ENCODE peak calls at places on chromosomes 7 and 10, in nine cellular contexts. One of them, this sample, is unnamed.

GRCh38 chr7:50621932-50622587 is 56.9 kb upstream of the DDC start:
- DNase-seq in OCI-LY7: no peak
- DNase-seq in EL: no peak
- DNase-seq in hypothalamus: no peak
- DNase-seq in left lobe of liver: no peak
- DNase-seq in stimulated activated CD4-positive, alpha-beta T cell treated with anti-CD3 and anti-CD28 coated beads, TNF-alpha, amount 100 ng/mL, for 4 hours: no peak
- DNase-seq in AG08395: no peak
- DNase-seq in iris pigment epithelial cell: no peak
- DNase-seq in HEK293T: no peak
- DNase-seq in this sample: no peak

GRCh38 chr10:99612167-99612831 is 7.9 kb downstream of the SLC25A28 start:
- DNase-seq in HEK293T: peak; percentile 77
- DNase-seq in EL: peak; percentile 67
- DNase-seq in stimulated activated CD4-positive, alpha-beta T cell treated with anti-CD3 and anti-CD28 coated beads, TNF-alpha, amount 100 ng/mL, for 4 hours: no peak
- DNase-seq in OCI-LY7: peak; percentile 66
- DNase-seq in iris pigment epithelial cell: peak; percentile 56
- DNase-seq in AG08395: peak; percentile 82
- DNase-seq in left lobe of liver: no peak
- DNase-seq in hypothalamus: no peak
- DNase-seq in this sample: no peak

GRCh38 chr7:7418997-7419396 is 116.7 kb downstream of the COL28A1 start:
- DNase-seq in EL: no peak
- DNase-seq in OCI-LY7: no peak
- DNase-seq in AG08395: no peak
- DNase-seq in stimulated activated CD4-positive, alpha-beta T cell treated with anti-CD3 and anti-CD28 coated beads, TNF-alpha, amount 100 ng/mL, for 4 hours: no peak
- DNase-seq in HEK293T: no peak
- DNase-seq in left lobe of liver: no peak
- DNase-seq in iris pigment epithelial cell: no peak
- DNase-seq in hypothalamus: no peak
- DNase-seq in this sample: no peak

GRCh38 chr7:452230-452751 is 67.4 kb downstream of the PDGFA start:
- DNase-seq in HEK293T: no peak
- DNase-seq in OCI-LY7: no peak
- DNase-seq in stimulated activated CD4-positive, alpha-beta T cell treated with anti-CD3 and anti-CD28 coated beads, TNF-alpha, amount 100 ng/mL, for 4 hours: no peak
- DNase-seq in hypothalamus: no peak
- DNase-seq in AG08395: peak; percentile 69
- DNase-seq in EL: peak; percentile 46
- DNase-seq in iris pigment epithelial cell: peak; percentile 59
- DNase-seq in left lobe of liver: no peak
- DNase-seq in this sample: no peak

GRCh38 chr7:55171157-55171556 is 152.3 kb downstream of the EGFR start:
- DNase-seq in AG08395: no peak
- DNase-seq in iris pigment epithelial cell: no peak
- DNase-seq in EL: no peak
- DNase-seq in left lobe of liver: peak; percentile 45
- DNase-seq in hypothalamus: no peak
- DNase-seq in OCI-LY7: no peak
- DNase-seq in stimulated activated CD4-positive, alpha-beta T cell treated with anti-CD3 and anti-CD28 coated beads, TNF-alpha, amount 100 ng/mL, for 4 hours: no peak
- DNase-seq in HEK293T: no peak
- DNase-seq in this sample: no peak

GRCh38 chr10:95394161-95394880 is 103.5 kb upstream of the PDLIM1 start:
- DNase-seq in AG08395: no peak
- DNase-seq in EL: no peak
- DNase-seq in HEK293T: no peak
- DNase-seq in left lobe of liver: no peak
- DNase-seq in iris pigment epithelial cell: no peak
- DNase-seq in hypothalamus: no peak
- DNase-seq in stimulated activated CD4-positive, alpha-beta T cell treated with anti-CD3 and anti-CD28 coated beads, TNF-alpha, amount 100 ng/mL, for 4 hours: no peak
- DNase-seq in OCI-LY7: no peak
- DNase-seq in this sample: no peak

GRCh38 chr7:28862876-28863275 is 95.3 kb downstream of the TRIL start:
- DNase-seq in OCI-LY7: no peak
- DNase-seq in iris pigment epithelial cell: peak; percentile 15
- DNase-seq in stimulated activated CD4-positive, alpha-beta T cell treated with anti-CD3 and anti-CD28 coated beads, TNF-alpha, amount 100 ng/mL, for 4 hours: no peak
- DNase-seq in EL: peak; percentile 46
- DNase-seq in AG08395: no peak
- DNase-seq in left lobe of liver: no peak
- DNase-seq in HEK293T: no peak
- DNase-seq in hypothalamus: no peak
- DNase-seq in this sample: no peak

GRCh38 chr10:27724287-27724686 is 21.3 kb downstream of the MKX start:
- DNase-seq in iris pigment epithelial cell: no peak
- DNase-seq in AG08395: no peak
- DNase-seq in left lobe of liver: no peak
- DNase-seq in hypothalamus: no peak
- DNase-seq in EL: peak; percentile 57
- DNase-seq in HEK293T: no peak
- DNase-seq in stimulated activated CD4-positive, alpha-beta T cell treated with anti-CD3 and anti-CD28 coated beads, TNF-alpha, amount 100 ng/mL, for 4 hours: no peak
- DNase-seq in OCI-LY7: no peak
- DNase-seq in this sample: no peak

GRCh38 chr7:73906874-73907273 is 45.9 kb downstream of the TMEM270 start:
- DNase-seq in iris pigment epithelial cell: no peak
- DNase-seq in EL: no peak
- DNase-seq in OCI-LY7: no peak
- DNase-seq in hypothalamus: no peak
- DNase-seq in left lobe of liver: no peak
- DNase-seq in HEK293T: no peak
- DNase-seq in stimulated activated CD4-positive, alpha-beta T cell treated with anti-CD3 and anti-CD28 coated beads, TNF-alpha, amount 100 ng/mL, for 4 hours: no peak
- DNase-seq in AG08395: peak; percentile 28
- DNase-seq in this sample: no peak

GRCh38 chr7:53350241-53350640 is 314.8 kb downstream of the POM121L12 start:
- DNase-seq in AG08395: no peak
- DNase-seq in stimulated activated CD4-positive, alpha-beta T cell treated with anti-CD3 and anti-CD28 coated beads, TNF-alpha, amount 100 ng/mL, for 4 hours: no peak
- DNase-seq in EL: no peak
- DNase-seq in hypothalamus: no peak
- DNase-seq in HEK293T: peak; percentile 14
- DNase-seq in iris pigment epithelial cell: no peak
- DNase-seq in left lobe of liver: peak; percentile 60
- DNase-seq in OCI-LY7: peak; percentile 4
- DNase-seq in this sample: no peak

GRCh38 chr10:44993226-44993921 is 7.3 kb upstream of the ZNF22 start:
- DNase-seq in AG08395: no peak
- DNase-seq in left lobe of liver: no peak
- DNase-seq in hypothalamus: no peak
- DNase-seq in stimulated activated CD4-positive, alpha-beta T cell treated with anti-CD3 and anti-CD28 coated beads, TNF-alpha, amount 100 ng/mL, for 4 hours: no peak
- DNase-seq in OCI-LY7: no peak
- DNase-seq in EL: no peak
- DNase-seq in iris pigment epithelial cell: no peak
- DNase-seq in HEK293T: no peak
- DNase-seq in this sample: no peak

GRCh38 chr10:30154126-30154525 is 94.7 kb upstream of the JCAD start:
- DNase-seq in HEK293T: no peak
- DNase-seq in left lobe of liver: no peak
- DNase-seq in hypothalamus: no peak
- DNase-seq in OCI-LY7: no peak
- DNase-seq in iris pigment epithelial cell: no peak
- DNase-seq in AG08395: no peak
- DNase-seq in EL: no peak
- DNase-seq in stimulated activated CD4-positive, alpha-beta T cell treated with anti-CD3 and anti-CD28 coated beads, TNF-alpha, amount 100 ng/mL, for 4 hours: no peak
- DNase-seq in this sample: no peak

GRCh38 chr10:83917519-83918506 is 221.5 kb upstream of the GHITM start:
- DNase-seq in AG08395: no peak
- DNase-seq in EL: no peak
- DNase-seq in OCI-LY7: peak; percentile 14
- DNase-seq in iris pigment epithelial cell: no peak
- DNase-seq in HEK293T: peak; percentile 41
- DNase-seq in left lobe of liver: no peak
- DNase-seq in hypothalamus: no peak
- DNase-seq in stimulated activated CD4-positive, alpha-beta T cell treated with anti-CD3 and anti-CD28 coated beads, TNF-alpha, amount 100 ng/mL, for 4 hours: no peak
- DNase-seq in this sample: no peak

GRCh38 chr7:34425194-34425593 is 232.8 kb upstream of the NPSR1 start:
- DNase-seq in left lobe of liver: no peak
- DNase-seq in hypothalamus: no peak
- DNase-seq in OCI-LY7: no peak
- DNase-seq in HEK293T: no peak
- DNase-seq in EL: no peak
- DNase-seq in iris pigment epithelial cell: no peak
- DNase-seq in AG08395: no peak
- DNase-seq in stimulated activated CD4-positive, alpha-beta T cell treated with anti-CD3 and anti-CD28 coated beads, TNF-alpha, amount 100 ng/mL, for 4 hours: no peak
- DNase-seq in this sample: no peak

GRCh38 chr7:4791738-4792536 is 16.5 kb downstream of the AP5Z1 start:
- DNase-seq in hypothalamus: peak; percentile 56
- DNase-seq in HEK293T: peak; percentile 87
- DNase-seq in AG08395: peak; percentile 86
- DNase-seq in OCI-LY7: peak; percentile 37
- DNase-seq in EL: peak; percentile 34
- DNase-seq in iris pigment epithelial cell: peak; percentile 54
- DNase-seq in stimulated activated CD4-positive, alpha-beta T cell treated with anti-CD3 and anti-CD28 coated beads, TNF-alpha, amount 100 ng/mL, for 4 hours: peak; percentile 72
- DNase-seq in left lobe of liver: no peak
- DNase-seq in this sample: no peak

GRCh38 chr10:121578965-121579364 is 19.3 kb downstream of the FGFR2 start:
- DNase-seq in AG08395: no peak
- DNase-seq in hypothalamus: no peak
- DNase-seq in iris pigment epithelial cell: no peak
- DNase-seq in stimulated activated CD4-positive, alpha-beta T cell treated with anti-CD3 and anti-CD28 coated beads, TNF-alpha, amount 100 ng/mL, for 4 hours: no peak
- DNase-seq in EL: no peak
- DNase-seq in left lobe of liver: no peak
- DNase-seq in OCI-LY7: no peak
- DNase-seq in HEK293T: no peak
- DNase-seq in this sample: no peak